ENCODE peak calls at places on chromosomes 6 and 20, in six cellular contexts. A is astrocyte of the hippocampus; P is KG1; U is Calu3; X is Peyer's patch; L is activated CD8-positive, alpha-beta memory T cell treated with anti-CD3 and anti-CD28 coated beads, Interleukin-2, amount 50 U/mL, for 48 hours. W is an unnamed sample.

GRCh38 chr6:41694815-41695536 is 40.4 kb downstream of the TFEB start:
- DNase-seq in A (no peak), P (no peak), U (no peak), X (no peak), L (no peak), W (no peak)

GRCh38 chr20:25984933-25985332 is 288.3 kb upstream of the ZNF337 start:
- DNase-seq in A (peak), P (no peak), U (no peak), X (no peak), L (peak), W (no peak)

GRCh38 chr6:44219053-44219814 is 2.5 kb downstream of the MYMX start:
- DNase-seq in A (peak), P (no peak), U (peak), X (peak), L (peak), W (no peak)

GRCh38 chr20:34164569-34164968 is 52.5 kb upstream of the EIF2S2 start:
- DNase-seq in A (no peak), P (no peak), U (no peak), X (no peak), L (no peak), W (no peak)

GRCh38 chr6:128929869-128930268 is 46.9 kb downstream of the LAMA2 start:
- DNase-seq in A (no peak), P (no peak), U (no peak), X (no peak), L (no peak), W (no peak)

GRCh38 chr20:5215592-5216304 is 88.9 kb downstream of the CDS2 start:
- DNase-seq in A (peak), P (no peak), U (no peak), X (no peak), L (no peak), W (no peak)

GRCh38 chr6:166796610-166797009 is 159.7 kb downstream of the RNASET2 start:
- DNase-seq in A (no peak), P (no peak), U (no peak), X (no peak), L (no peak), W (no peak)

GRCh38 chr6:149938571-149939462 is 3.0 kb upstream of the ULBP2 start:
- DNase-seq in A (peak), P (no peak), U (no peak), X (peak), L (peak), W (no peak)

GRCh38 chr6:7058250-7058923 is 49.4 kb upstream of the RREB1 start:
- DNase-seq in A (peak), P (no peak), U (peak), X (peak), L (no peak), W (peak)

GRCh38 chr6:33826537-33826936 is 22.7 kb upstream of the MLN start:
- DNase-seq in A (no peak), P (no peak), U (no peak), X (no peak), L (no peak), W (no peak)

GRCh38 chr20:3797592-3798404 is 1.7 kb downstream of the CDC25B start:
- DNase-seq in A (no peak), P (no peak), U (no peak), X (no peak), L (no peak), W (no peak)

GRCh38 chr6:83309344-83309743 is 116.2 kb downstream of the RWDD2A start:
- DNase-seq in A (peak), P (no peak), U (no peak), X (no peak), L (no peak), W (no peak)

GRCh38 chr6:25366785-25367657 is 87.8 kb downstream of the CARMIL1 start:
- DNase-seq in A (peak), P (no peak), U (no peak), X (no peak), L (no peak), W (no peak)

GRCh38 chr6:154411076-154411475 is 54.5 kb upstream of the IPCEF1 start:
- DNase-seq in A (no peak), P (no peak), U (no peak), X (no peak), L (no peak), W (no peak)

GRCh38 chr20:58467572-58468330 is 47.4 kb downstream of the APCDD1L start:
- DNase-seq in A (no peak), P (no peak), U (no peak), X (no peak), L (no peak), W (no peak)

GRCh38 chr6:43724914-43725642 is 37.5 kb upstream of the MRPS18A start:
- DNase-seq in A (peak), P (peak), U (peak), X (peak), L (peak), W (peak)